ENCODE peak calls at places on chromosomes 13 and 19, in seven cellular contexts. Z is lung, K is ascending aorta, P is vagina, C is pancreas, G is transverse colon, O is psoas muscle. N is an unnamed sample.
A peak's percentile ranks its signal among the peaks of the same experiment; 100 is the strongest.

GRCh38 chr19:29206453-29206852 is 6.5 kb downstream of the UQCRFS1 start:
- DNase-seq in Z (peak; percentile 19), K (no peak), P (no peak), C (no peak), G (no peak), O (no peak), N (no peak)

GRCh38 chr13:111395511-111396393 is 75.3 kb downstream of the TEX29 start:
- DNase-seq in Z (no peak), K (peak; percentile 45), P (peak; percentile 74), C (no peak), G (no peak), O (no peak), N (no peak)

GRCh38 chr19:49761625-49762311 is 1.3 kb downstream of the TSKS start:
- DNase-seq in Z (no peak), K (no peak), P (no peak), C (no peak), G (no peak), O (peak; percentile 42), N (peak; percentile 66)

GRCh38 chr19:3360494-3361383 is 5.6 kb upstream of the NFIC start:
- DNase-seq in Z (no peak), K (peak; percentile 83), P (peak; percentile 90), C (no peak), G (peak; percentile 74), O (peak; percentile 72), N (peak; percentile 83)

GRCh38 chr13:84296386-84296785 is 414.1 kb upstream of the SLITRK1 start:
- DNase-seq in Z (no peak), K (no peak), P (no peak), C (no peak), G (no peak), O (no peak), N (no peak)

GRCh38 chr13:68927387-68928026 is 1180.1 kb upstream of the ATXN8OS start:
- DNase-seq in Z (no peak), K (no peak), P (no peak), C (no peak), G (peak; percentile 6), O (no peak), N (no peak)

GRCh38 chr13:92103673-92104296 is 705.4 kb downstream of the GPC5 start:
- DNase-seq in Z (no peak), K (no peak), P (no peak), C (no peak), G (no peak), O (no peak), N (no peak)

GRCh38 chr13:103224804-103225203 is 158.6 kb upstream of the SLC10A2 start:
- DNase-seq in Z (no peak), K (no peak), P (no peak), C (no peak), G (no peak), O (no peak), N (no peak)

GRCh38 chr19:533485-534058 is 2.0 kb downstream of the CDC34 start:
- DNase-seq in Z (no peak), K (no peak), P (no peak), C (no peak), G (no peak), O (no peak), N (no peak)

GRCh38 chr19:48925240-48925843 is 8.2 kb upstream of the DHDH start:
- DNase-seq in Z (peak; percentile 30), K (no peak), P (no peak), C (no peak), G (no peak), O (no peak), N (no peak)

GRCh38 chr13:71949441-71949840 is 82.4 kb upstream of the DACH1 start:
- DNase-seq in Z (no peak), K (no peak), P (no peak), C (no peak), G (no peak), O (no peak), N (no peak)

GRCh38 chr13:52405767-52406494 is at the start of gene THSD1:
- DNase-seq in Z (peak; percentile 55), K (peak; percentile 77), P (no peak), C (peak; percentile 7), G (peak; percentile 24), O (peak; percentile 75), N (peak; percentile 71)

GRCh38 chr13:114142640-114143490 is 10.4 kb upstream of the RASA3 start:
- DNase-seq in Z (no peak), K (peak; percentile 67), P (no peak), C (peak; percentile 84), G (peak; percentile 78), O (no peak), N (no peak)

GRCh38 chr13:101408992-101409656 is 7.2 kb downstream of the NALCN start:
- DNase-seq in Z (no peak), K (no peak), P (no peak), C (no peak), G (no peak), O (no peak), N (no peak)

GRCh38 chr13:80408270-80408669 is 67.3 kb upstream of the SPRY2 start:
- DNase-seq in Z (no peak), K (no peak), P (no peak), C (no peak), G (no peak), O (no peak), N (no peak)

GRCh38 chr13:111249637-111250360 is 70.6 kb upstream of the TEX29 start:
- DNase-seq in Z (no peak), K (no peak), P (no peak), C (no peak), G (no peak), O (no peak), N (no peak)

GRCh38 chr13:93140912-93141311 is 85.7 kb upstream of the GPC6 start:
- DNase-seq in Z (no peak), K (no peak), P (no peak), C (no peak), G (no peak), O (no peak), N (no peak)

GRCh38 chr19:31783592-31783991 is 434.4 kb upstream of the TSHZ3 start:
- DNase-seq in Z (peak; percentile 27), K (no peak), P (no peak), C (no peak), G (no peak), O (no peak), N (no peak)

GRCh38 chr19:5048091-5048726 is 79.3 kb downstream of the KDM4B start:
- DNase-seq in Z (peak; percentile 67), K (peak; percentile 89), P (no peak), C (peak; percentile 71), G (peak; percentile 86), O (peak; percentile 81), N (peak; percentile 76)

GRCh38 chr19:46017095-46017429 is 5.8 kb downstream of the PGLYRP1 start:
- DNase-seq in Z (no peak), K (no peak), P (no peak), C (no peak), G (no peak), O (no peak), N (no peak)
- TF ChIP-seq CTCF in Z (no peak), K (no peak), P (peak; percentile 3), C (no peak), G (peak; percentile 63), O (no peak), N (peak; percentile 21)

GRCh38 chr13:98825659-98826058 is 73.2 kb upstream of the SLC15A1 start:
- DNase-seq in Z (no peak), K (no peak), P (no peak), C (no peak), G (no peak), O (no peak), N (no peak)

GRCh38 chr13:98826156-98826555 is 73.7 kb upstream of the SLC15A1 start:
- DNase-seq in Z (no peak), K (no peak), P (no peak), C (no peak), G (no peak), O (no peak), N (no peak)

GRCh38 chr13:98828614-98829013 is 76.1 kb upstream of the SLC15A1 start:
- DNase-seq in Z (no peak), K (no peak), P (no peak), C (peak; percentile 43), G (no peak), O (no peak), N (no peak)

GRCh38 chr13:98829541-98829940 is 77.1 kb upstream of the SLC15A1 start:
- DNase-seq in Z (no peak), K (no peak), P (no peak), C (no peak), G (no peak), O (no peak), N (no peak)

DNA sequence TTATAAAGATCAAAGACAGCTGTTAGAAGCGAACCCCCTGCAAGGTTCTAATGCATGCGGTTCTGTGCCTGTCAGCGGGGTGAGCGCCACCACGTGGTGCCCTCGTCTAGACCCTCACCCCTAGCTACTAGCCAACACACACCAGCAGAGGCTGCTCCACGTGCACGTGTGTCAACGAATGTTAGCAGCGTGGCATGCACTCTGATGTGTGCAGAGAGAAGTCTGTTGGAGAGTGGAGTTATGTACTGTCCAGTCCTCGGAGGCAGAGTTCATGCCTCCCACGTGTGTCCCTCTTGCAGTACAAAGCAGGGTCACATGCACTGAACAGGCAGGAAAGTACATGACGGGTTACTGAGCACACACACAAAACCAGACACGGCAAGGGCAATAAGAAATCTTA is 75.0 kb upstream of the SLC15A1 start:
- DNase-seq in Z (no peak), K (no peak), P (no peak), C (no peak), G (no peak), O (no peak), N (no peak)
- H3K27ac ChIP-seq in Z (no peak overlapping the region), K (no peak overlapping the region), P (no peak overlapping the region), C (no peak overlapping the region), G (no peak overlapping the region), O (no peak overlapping the region), N (no peak overlapping the region)

DNA sequence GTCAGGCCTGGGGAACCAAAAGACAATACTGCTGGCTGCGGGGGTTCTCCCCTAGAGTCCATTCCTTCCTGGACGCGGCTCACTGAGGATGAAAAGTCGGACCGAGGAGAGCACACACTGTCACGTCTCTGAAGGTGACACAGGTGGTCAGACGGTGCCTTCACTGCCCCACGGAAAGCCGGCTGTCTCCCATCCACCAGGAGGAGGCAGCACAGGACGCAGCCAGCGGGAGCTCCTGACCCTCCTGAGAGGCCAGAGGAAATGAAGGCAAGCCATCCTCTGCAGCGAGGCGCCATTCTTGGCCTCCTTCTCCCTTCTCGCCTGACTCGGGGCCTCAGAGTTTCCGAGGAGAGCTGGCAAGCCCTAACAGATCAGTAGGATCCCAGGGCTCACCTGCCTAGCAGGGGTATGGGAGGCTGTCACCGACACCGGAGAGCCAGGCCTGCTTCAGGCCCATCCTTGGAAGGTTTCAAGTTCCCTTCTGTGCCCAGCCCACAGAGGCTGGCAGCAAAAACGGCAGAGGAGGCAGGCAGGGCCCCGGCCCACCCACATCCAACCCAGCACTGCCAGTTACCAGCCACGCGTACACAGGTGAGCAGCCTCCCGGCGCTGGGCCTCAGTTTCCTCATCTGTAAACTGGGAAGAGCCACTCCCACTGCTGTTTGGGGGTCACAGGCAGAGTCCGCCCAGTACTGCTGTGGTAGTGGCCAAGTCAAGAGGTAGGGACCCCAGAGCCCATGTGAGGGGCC is 4.5 kb downstream of the REXO1 start:
- DNase-seq in Z (no peak), K (no peak), P (no peak), C (no peak), G (no peak), O (no peak), N (no peak)
- TF ChIP-seq CTCF in Z (no peak), K (no peak), P (no peak), C (no peak), G (no peak), O (no peak), N (no peak)

DNA sequence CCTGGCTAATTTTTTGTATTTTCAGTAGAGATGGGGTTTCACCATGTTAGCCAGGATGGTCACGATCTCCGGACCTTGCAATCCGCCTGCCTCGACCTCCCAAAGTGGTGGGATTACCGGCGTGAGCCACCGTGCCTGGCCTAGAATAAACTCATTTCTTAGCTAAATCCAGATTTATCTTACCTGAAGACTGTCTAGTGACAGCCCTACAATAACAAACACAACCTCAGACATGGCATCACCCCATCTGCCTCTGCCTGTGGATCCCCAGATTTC is 5.0 kb downstream of the ZNF44 start:
- DNase-seq in Z (no peak), K (no peak), P (no peak), C (no peak), G (no peak), O (no peak), N (no peak)
- H3K27ac ChIP-seq in Z (no peak overlapping the region), K (peak overlapping the region; percentile 69), P (peak overlapping the region; percentile 79), C (peak overlapping the region; percentile 3), G (peak overlapping the region; percentile 48), O (peak overlapping the region; percentile 39), N (peak overlapping the region; percentile 68)